ENCODE peak calls at places on chromosomes 13 and 19, in nine cellular contexts. X is activated CD4-positive, alpha-beta memory T cell treated with anti-CD3 and anti-CD28 coated beads for 36 hours; V is lower lobe of right lung; U is HTR-8/SVneo; T is midbrain; Z is left lung; N is stimulated activated CD4-positive, alpha-beta T cell treated with anti-CD3 and anti-CD28 coated beads, TNF-alpha, amount 100 ng/mL, for 4 hours; W is islet precursor cell; S is aorta. G is an unnamed sample.

GRCh38 chr19:43560687-43561086 is 14.6 kb downstream of the XRCC1 start:
- DNase-seq in X (no peak), U (peak), T (no peak), S (no peak), W (peak), Z (peak), N (no peak), V (no peak), G (no peak)

GRCh38 chr13:76992548-76993001 is 694 bp downstream of the CLN5 start:
- DNase-seq in S (peak), Z (no peak), N (no peak), V (no peak), T (peak), W (peak), U (no peak), X (peak), G (no peak)

GRCh38 chr19:13502231-13502630 is 4.0 kb downstream of the CACNA1A start:
- DNase-seq in T (no peak), S (no peak), X (no peak), N (no peak), Z (no peak), U (no peak), W (no peak), V (no peak), G (no peak)

GRCh38 chr19:11268783-11269267 is 6.5 kb upstream of the DOCK6 start:
- DNase-seq in Z (no peak), V (peak), N (no peak), U (no peak), W (no peak), S (no peak), X (no peak), T (no peak), G (peak)

GRCh38 chr19:16969127-16969526 is 57.5 kb downstream of the CPAMD8 start:
- DNase-seq in X (no peak), Z (no peak), U (no peak), W (no peak), T (no peak), V (no peak), N (no peak), S (no peak), G (no peak)

GRCh38 chr13:27619711-27620376 is 485 bp downstream of the LNX2 start:
- DNase-seq in N (no peak), T (peak), V (peak), U (no peak), W (no peak), X (peak), Z (no peak), S (no peak), G (peak)

GRCh38 chr13:38518328-38518727 is 168.5 kb upstream of the FREM2 start:
- DNase-seq in N (no peak), U (no peak), S (no peak), T (no peak), V (no peak), W (no peak), Z (no peak), X (no peak), G (no peak)

GRCh38 chr13:95256086-95256485 is 45.2 kb downstream of the ABCC4 start:
- DNase-seq in U (peak), X (no peak), S (no peak), N (no peak), Z (no peak), W (peak), T (no peak), V (no peak), G (no peak)

GRCh38 chr13:74274946-74275345 is 140.7 kb upstream of the KLF12 start:
- DNase-seq in W (no peak), X (no peak), S (no peak), V (no peak), U (no peak), T (no peak), N (no peak), Z (no peak), G (no peak)

GRCh38 chr13:40755082-40755755 is 15.8 kb downstream of the MRPS31 start:
- DNase-seq in S (no peak), N (no peak), V (no peak), W (no peak), Z (no peak), U (no peak), X (no peak), T (no peak), G (no peak)

GRCh38 chr13:61727714-61728275 is 312.1 kb upstream of the PCDH20 start:
- DNase-seq in S (no peak), W (no peak), N (no peak), V (no peak), Z (no peak), U (no peak), X (no peak), T (no peak), G (no peak)

GRCh38 chr19:46404039-46404883 is 9.1 kb downstream of the CCDC8 start:
- DNase-seq in W (peak), X (no peak), Z (peak), V (peak), U (no peak), S (peak), N (no peak), T (peak), G (peak)

GRCh38 chr13:33185853-33186252 is 99.7 kb downstream of the STARD13 start:
- DNase-seq in N (no peak), X (no peak), V (no peak), S (no peak), T (no peak), Z (no peak), W (peak), U (no peak), G (no peak)

GRCh38 chr13:37617162-37617561 is 18.6 kb upstream of the POSTN start:
- DNase-seq in S (no peak), U (peak), W (peak), T (no peak), V (no peak), X (no peak), Z (no peak), N (no peak), G (no peak)

GRCh38 chr13:20848203-20848602 is 54.3 kb downstream of the XPO4 start:
- DNase-seq in V (no peak), W (no peak), T (no peak), X (no peak), N (no peak), Z (no peak), S (no peak), U (no peak), G (no peak)

GRCh38 chr13:21318891-21319532 is 140.1 kb downstream of the ZDHHC20 start:
- DNase-seq in T (peak), S (no peak), U (no peak), V (no peak), W (no peak), X (no peak), Z (no peak), N (no peak), G (no peak)

GRCh38 chr19:10896851-10897526 is 25.6 kb downstream of the CARM1 start:
- DNase-seq in N (no peak), U (no peak), W (peak), S (no peak), V (no peak), Z (no peak), T (no peak), X (no peak), G (no peak)

GRCh38 chr13:51494151-51494550 is 41.3 kb upstream of the INTS6 start:
- DNase-seq in S (no peak), N (no peak), W (no peak), V (no peak), Z (no peak), T (no peak), X (no peak), U (no peak), G (no peak)

GRCh38 chr19:41936416-41936850 is 8.2 kb upstream of the ERFL start:
- DNase-seq in N (no peak), V (no peak), X (peak), S (no peak), W (no peak), U (no peak), T (no peak), Z (no peak), G (no peak)

GRCh38 chr13:37597477-37597876 is 1.1 kb downstream of the POSTN start:
- DNase-seq in N (no peak), U (no peak), S (no peak), W (no peak), V (no peak), Z (no peak), X (no peak), T (no peak), G (no peak)

G was measured in heart left ventricle.